ENCODE peak calls at places on chromosomes 11 and 22, in five cellular contexts. S, Y, E, J and O are unnamed samples.

GRCh38 chr11:6468712-6469495 is 4.8 kb downstream of the TRIM3 start:
- DNase-seq in Y (peak; percentile 57), E (peak; percentile 100), S (peak; percentile 60), J (peak; percentile 96), O (no peak)

GRCh38 chr11:61827573-61828378 is at the start of gene FADS2:
- DNase-seq in J (peak; percentile 98), Y (peak; percentile 80), S (no peak), E (peak; percentile 90), O (peak; percentile 93)

GRCh38 chr11:69002101-69002742 is 10.8 kb downstream of the MRGPRF start:
- DNase-seq in J (no peak), Y (no peak), S (no peak), E (no peak), O (no peak)

GRCh38 chr11:126405906-126406305 is 50.4 kb downstream of the ST3GAL4 start:
- DNase-seq in E (no peak), J (no peak), S (peak; percentile 42), Y (no peak), O (no peak)

GRCh38 chr22:30892286-30892685 is 76.3 kb downstream of the MORC2 start:
- DNase-seq in Y (no peak), E (no peak), S (no peak), J (no peak), O (no peak)

GRCh38 chr22:50696251-50696798 is 23.7 kb downstream of the SHANK3 start:
- DNase-seq in S (no peak), E (no peak), Y (no peak), J (no peak), O (no peak)

GRCh38 chr11:77981346-77981947 is 13.0 kb downstream of the INTS4 start:
- DNase-seq in S (no peak), J (no peak), E (no peak), Y (no peak), O (no peak)

GRCh38 chr11:30488304-30488998 is 97.7 kb downstream of the MPPED2 start:
- DNase-seq in S (no peak), E (no peak), J (peak; percentile 41), Y (peak; percentile 67), O (no peak)

GRCh38 chr11:94521684-94522083 is 9.4 kb downstream of the C11orf97 start:
- DNase-seq in S (no peak), E (peak; percentile 74), J (peak; percentile 18), Y (no peak), O (no peak)

GRCh38 chr22:37100589-37101127 is 8.9 kb downstream of the TMPRSS6 start:
- DNase-seq in E (no peak), J (no peak), Y (no peak), S (no peak), O (no peak)

GRCh38 chr11:127195791-127196190 is 195.2 kb upstream of the KIRREL3 start:
- DNase-seq in S (no peak), Y (no peak), J (no peak), E (no peak), O (no peak)

GRCh38 chr11:8006349-8006977 is 19.3 kb downstream of the EIF3F start:
- DNase-seq in S (peak; percentile 54), Y (peak; percentile 44), J (peak; percentile 82), E (peak; percentile 92), O (peak; percentile 46)

GRCh38 chr22:19520007-19520406 is 4.2 kb downstream of the CLDN5 start:
- DNase-seq in S (no peak), E (no peak), J (no peak), Y (no peak), O (no peak)

GRCh38 chr11:67371549-67372231 is 1.7 kb downstream of the CLCF1 start:
- DNase-seq in E (peak; percentile 77), S (no peak), J (peak; percentile 69), Y (no peak), O (no peak)

GRCh38 chr11:11567862-11568650 is 53.7 kb downstream of the GALNT18 start:
- DNase-seq in J (peak; percentile 4), E (no peak), Y (no peak), S (peak; percentile 22), O (peak; percentile 94)

DNA sequence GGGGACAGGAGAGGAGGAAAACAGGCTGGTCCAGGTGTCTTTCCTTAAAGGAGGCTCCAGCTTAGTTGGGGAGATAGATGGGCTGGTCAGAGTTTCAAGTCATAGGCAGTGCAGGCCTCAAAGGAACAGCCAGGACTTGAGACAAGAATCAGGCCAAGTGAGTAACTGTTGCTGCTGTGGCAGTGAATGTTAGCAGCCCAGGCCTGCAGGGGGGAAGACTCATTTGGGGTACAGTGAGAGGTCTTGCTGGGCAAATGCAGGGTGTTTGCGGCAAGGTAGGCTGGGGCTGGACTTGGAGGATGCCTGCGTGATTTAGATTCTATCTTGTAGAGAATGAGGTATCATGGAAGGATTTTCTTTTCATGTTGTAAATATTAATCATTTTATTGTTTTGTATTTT is 24.1 kb downstream of the PTPRJ start:
- DNase-seq in Y (no peak), E (no peak), J (no peak), S (no peak), O (no peak)
- H3K4me3 ChIP-seq in Y (no peak overlapping the region), E (no peak overlapping the region), J (no peak overlapping the region), S (no peak overlapping the region), O (no peak overlapping the region)

GRCh38 chr11:102279641-102280170 is 37.6 kb upstream of the BIRC3 start:
- DNase-seq in S (no peak), J (peak; percentile 75), E (peak; percentile 38), Y (peak; percentile 34), O (no peak)
- H3K4me3 ChIP-seq in S (no peak overlapping the region), J (no peak overlapping the region), E (peak overlapping the region; percentile 23), Y (peak overlapping the region; percentile 29), O (no peak overlapping the region)

DNA sequence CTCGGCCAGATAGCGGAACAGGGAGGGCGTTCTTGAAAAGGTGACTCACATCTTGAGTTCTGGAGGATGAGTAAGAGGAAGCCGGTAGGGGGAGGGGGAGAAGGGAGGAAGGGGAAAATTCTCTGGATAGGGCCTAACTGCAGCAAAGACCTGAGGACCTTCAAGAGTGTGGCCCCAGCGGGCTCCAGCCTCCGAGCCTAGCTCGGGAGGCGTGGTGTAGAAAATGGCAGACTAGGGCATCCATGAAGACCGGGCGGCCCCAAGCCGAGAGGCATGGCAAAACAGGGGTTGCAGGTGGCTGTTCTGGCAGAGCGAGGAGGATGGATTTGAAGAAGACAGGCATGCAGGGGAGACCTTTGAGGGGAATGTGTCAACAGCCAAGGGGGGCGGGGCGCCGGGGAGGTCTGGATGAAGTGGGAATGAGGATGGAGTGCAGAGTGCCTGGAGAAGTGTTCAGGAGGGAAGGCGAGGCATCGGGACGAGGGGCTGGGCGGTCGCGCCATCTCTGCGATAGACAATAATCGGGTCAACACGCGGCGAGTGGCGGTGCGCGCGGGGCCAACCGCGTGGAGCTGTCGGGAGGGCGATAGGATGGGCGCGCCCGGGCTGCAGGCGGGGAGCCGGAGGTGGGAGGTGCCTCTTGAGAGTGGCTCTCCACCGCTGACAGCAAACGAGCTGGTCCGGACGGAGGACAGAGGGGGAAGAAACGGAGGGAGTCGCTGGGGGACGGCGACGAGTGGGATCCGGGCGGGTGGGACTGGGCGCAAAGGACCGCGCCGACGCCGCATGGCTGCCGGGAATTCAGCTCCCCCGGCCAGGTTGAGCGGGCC is 40.0 kb upstream of the CREB3L1 start:
- DNase-seq in E (peak; percentile 72), S (peak; percentile 86), J (peak; percentile 87), Y (peak; percentile 51), O (no peak)
- H3K4me3 ChIP-seq in E (peak overlapping the region; percentile 81), S (peak overlapping the region; percentile 53), J (peak overlapping the region; percentile 46), Y (peak overlapping the region; percentile 58), O (no peak overlapping the region)

DNA sequence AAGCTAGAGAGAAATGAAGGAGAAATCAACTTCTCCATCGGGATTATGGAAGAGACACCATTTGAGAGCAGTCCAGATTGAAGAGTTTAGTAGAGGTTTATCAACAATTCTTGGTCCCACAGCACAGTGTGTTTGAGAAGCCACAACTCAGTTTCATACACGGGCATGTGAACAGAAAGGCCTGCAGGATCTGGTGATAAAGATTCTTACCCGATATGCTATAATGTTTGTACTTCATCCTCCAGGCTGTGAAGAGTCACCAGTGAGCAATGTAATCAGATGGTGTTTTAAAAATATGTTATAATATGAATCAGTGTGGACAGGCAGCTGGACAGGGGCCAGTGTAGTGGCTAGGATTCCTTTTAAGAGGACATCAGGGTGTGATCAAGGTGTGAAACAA is 29.7 kb upstream of the VWA5A start:
- DNase-seq in S (no peak), Y (no peak), E (no peak), J (no peak), O (no peak)
- H3K4me3 ChIP-seq in S (no peak overlapping the region), Y (no peak overlapping the region), E (no peak overlapping the region), J (no peak overlapping the region), O (no peak overlapping the region)

DNA sequence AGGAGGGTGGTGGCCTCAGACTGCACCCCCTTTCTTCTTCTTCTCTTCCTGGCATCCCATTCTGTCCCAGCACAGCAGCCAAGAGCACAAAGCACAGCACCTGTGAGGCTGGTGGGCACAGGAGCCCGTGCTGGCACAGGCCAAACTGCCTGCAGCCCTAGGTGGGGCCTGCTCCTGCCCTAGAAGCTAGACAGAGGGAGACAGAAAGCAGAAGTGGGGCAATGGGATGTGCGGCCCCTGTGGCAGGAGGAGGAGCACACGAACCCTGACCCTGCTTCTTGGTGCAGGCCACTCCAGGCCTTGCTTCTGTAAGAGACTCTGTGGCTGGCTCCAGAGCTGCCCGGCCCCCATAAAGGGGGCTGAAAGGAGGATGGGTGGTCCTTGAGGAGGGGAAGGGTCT is 3.9 kb upstream of the PTS start:
- DNase-seq in S (no peak), J (no peak), Y (no peak), E (no peak), O (no peak)
- H3K4me3 ChIP-seq in S (no peak overlapping the region), J (no peak overlapping the region), Y (no peak overlapping the region), E (no peak overlapping the region), O (no peak overlapping the region)

GRCh38 chr11:116791813-116792143 is at the start of gene APOA5:
- DNase-seq in S (no peak), E (no peak), J (no peak), Y (no peak), O (no peak)
- H3K4me3 ChIP-seq in S (no peak within 1 kb of the TSS), E (no peak within 1 kb of the TSS), J (no peak within 1 kb of the TSS), Y (no peak within 1 kb of the TSS), O (no peak within 1 kb of the TSS)

GRCh38 chr11:111419641-111420327 is 40.7 kb upstream of the POU2AF1 start:
- DNase-seq in Y (no peak), J (no peak), S (no peak), E (no peak), O (no peak)

GRCh38 chr11:111417011-111417765 is 38.1 kb upstream of the POU2AF1 start:
- DNase-seq in Y (peak; percentile 18), S (no peak), E (no peak), J (no peak), O (no peak)

GRCh38 chr11:111419181-111419580 is 40.1 kb upstream of the POU2AF1 start:
- DNase-seq in E (no peak), Y (no peak), S (no peak), J (no peak), O (peak; percentile 54)

GRCh38 chr11:111417766-111418435 is 38.8 kb upstream of the POU2AF1 start:
- DNase-seq in Y (peak; percentile 98), J (peak; percentile 39), S (no peak), E (no peak), O (no peak)

GRCh38 chr11:111418436-111418787 is 39.3 kb upstream of the POU2AF1 start:
- DNase-seq in Y (no peak), J (no peak), E (no peak), S (no peak), O (no peak)
- H3K4me3 ChIP-seq in Y (no peak overlapping the region), J (no peak overlapping the region), E (no peak overlapping the region), S (no peak overlapping the region), O (no peak overlapping the region)